ENCODE peak calls at places on chromosomes 13 and 19, in eight cellular contexts. G, N, D, C, Z, I, X and B are unnamed samples.

GRCh38 chr13:112744306-112745021 is 54.6 kb downstream of the ATP11A start:
- DNase-seq in G (no peak), N (no peak), D (no peak), C (peak), Z (no peak), I (peak), X (no peak), B (no peak)

GRCh38 chr13:108326318-108326717 is 56.8 kb downstream of the TNFSF13B start:
- DNase-seq in G (no peak), N (peak), D (peak), C (no peak), Z (peak), I (no peak), X (no peak), B (peak)

GRCh38 chr13:74730556-74731331 is 596.5 kb upstream of the KLF12 start:
- DNase-seq in G (no peak), N (no peak), D (peak), C (no peak), Z (no peak), I (no peak), X (no peak), B (no peak)

GRCh38 chr19:35848486-35848885 is 3.8 kb downstream of the NPHS1 start:
- DNase-seq in G (no peak), N (no peak), D (no peak), C (no peak), Z (no peak), I (no peak), X (no peak), B (no peak)

GRCh38 chr13:112688560-112689497 is 1.0 kb upstream of the ATP11A start:
- DNase-seq in G (no peak), N (peak), D (peak), C (no peak), Z (peak), I (no peak), X (no peak), B (peak)

GRCh38 chr19:45160870-45161714 is at the start of gene NKPD1:
- DNase-seq in G (peak), N (no peak), D (no peak), C (no peak), Z (no peak), I (no peak), X (no peak), B (no peak)

GRCh38 chr19:45924891-45925447 is 10.4 kb upstream of the NANOS2 start:
- DNase-seq in G (peak), N (no peak), D (peak), C (no peak), Z (no peak), I (no peak), X (no peak), B (no peak)

GRCh38 chr19:32971715-32972540 is at the start of the genes CEP89 and FAAP24:
- DNase-seq in G (peak), N (peak), D (peak), C (peak), Z (peak), I (peak), X (peak), B (peak)

GRCh38 chr19:23321953-23322549 is 71.9 kb upstream of the ZNF724 start:
- DNase-seq in G (no peak), N (no peak), D (no peak), C (no peak), Z (peak), I (no peak), X (no peak), B (no peak)

GRCh38 chr19:41816761-41817160 is 20.4 kb downstream of the CEACAM3 start:
- DNase-seq in G (no peak), N (no peak), D (no peak), C (no peak), Z (no peak), I (no peak), X (no peak), B (no peak)

GRCh38 chr19:9945319-9945966 is 9.1 kb upstream of the OLFM2 start:
- DNase-seq in G (peak), N (no peak), D (peak), C (peak), Z (no peak), I (peak), X (peak), B (peak)

GRCh38 chr19:46068345-46069258 is 27.8 kb upstream of the IGFL4 start:
- DNase-seq in G (peak), N (no peak), D (no peak), C (peak), Z (peak), I (peak), X (peak), B (peak)

GRCh38 chr19:53865918-53866696 is 1.6 kb upstream of the MYADM start:
- DNase-seq in G (no peak), N (no peak), D (peak), C (no peak), Z (no peak), I (no peak), X (no peak), B (peak)

GRCh38 chr13:26540319-26540718 is 17.2 kb upstream of the WASF3 start:
- DNase-seq in G (no peak), N (no peak), D (no peak), C (no peak), Z (no peak), I (no peak), X (no peak), B (no peak)